ENCODE peak calls at places on chromosomes 4 and X, in eight cellular contexts. N is left ventricle myocardium inferior, Q is prostate gland, C is fibroblast of lung, I is A549, R is uterus, Z is GM23338, E is tibial artery. W is an unnamed sample.

GRCh38 chrX:134544614-134545255 is 84.8 kb downstream of the HPRT1 start:
- DNase-seq in N (no peak), Q (no peak), C (no peak), I (no peak), R (no peak), Z (peak; percentile 57), E (no peak), W (peak; percentile 77)

GRCh38 chrX:2610246-2611170 is 80.6 kb upstream of the CD99 start:
- DNase-seq in N (no peak), Q (no peak), C (peak; percentile 12), I (no peak), R (no peak), Z (no peak), E (no peak), W (no peak)

GRCh38 chr4:69093681-69094080 is 2.6 kb upstream of the UGT2B7 start:
- DNase-seq in N (no peak), Q (no peak), C (no peak), I (no peak), R (no peak), Z (no peak), E (no peak), W (no peak)

GRCh38 chrX:96791559-96791958 is 92.1 kb upstream of the RPA4 start:
- DNase-seq in N (no peak), Q (no peak), C (peak; percentile 24), I (no peak), R (no peak), Z (no peak), E (no peak), W (no peak)

GRCh38 chrX:129726307-129727111 is 12.3 kb upstream of the XPNPEP2 start:
- DNase-seq in N (peak; percentile 46), Q (peak; percentile 35), C (peak; percentile 69), I (peak; percentile 36), R (peak; percentile 42), Z (peak; percentile 77), E (no peak), W (peak; percentile 52)

GRCh38 chr4:106369456-106370060 is 980 bp upstream of the GIMD1 start:
- DNase-seq in N (no peak), Q (no peak), C (peak; percentile 86), I (peak; percentile 14), R (no peak), Z (peak; percentile 83), E (no peak), W (no peak)

GRCh38 chrX:20139966-20140365 is 1.7 kb downstream of the EIF1AX start:
- DNase-seq in N (no peak), Q (no peak), C (peak; percentile 61), I (no peak), R (no peak), Z (no peak), E (no peak), W (no peak)

GRCh38 chr4:98446499-98447375 is 185.6 kb downstream of the RAP1GDS1 start:
- DNase-seq in N (no peak), Q (no peak), C (peak; percentile 60), I (no peak), R (no peak), Z (no peak), E (no peak), W (peak; percentile 16)

GRCh38 chrX:145773006-145773405 is 44.6 kb upstream of the SLITRK2 start:
- DNase-seq in N (no peak), Q (no peak), C (no peak), I (no peak), R (no peak), Z (no peak), E (no peak), W (no peak)

GRCh38 chr4:138562544-138562961 is 320.4 kb upstream of the SLC7A11 start:
- DNase-seq in N (no peak), Q (no peak), C (peak; percentile 81), I (no peak), R (no peak), Z (no peak), E (no peak), W (no peak)

GRCh38 chrX:5117816-5118215 is 1110.9 kb downstream of the NLGN4X start:
- DNase-seq in N (no peak), Q (no peak), C (no peak), I (no peak), R (no peak), Z (no peak), E (no peak), W (no peak)

GRCh38 chr4:23885943-23886590 is 3.8 kb downstream of the PPARGC1A start:
- DNase-seq in N (no peak), Q (no peak), C (no peak), I (no peak), R (no peak), Z (no peak), E (no peak), W (no peak)

GRCh38 chr4:110869114-110869513 is 246.2 kb upstream of the PITX2 start:
- DNase-seq in N (no peak), Q (no peak), C (peak; percentile 66), I (no peak), R (no peak), Z (no peak), E (no peak), W (no peak)

GRCh38 chrX:10722804-10723364 is 102.5 kb upstream of the MID1 start:
- DNase-seq in N (no peak), Q (peak; percentile 38), C (peak; percentile 79), I (peak; percentile 51), R (peak; percentile 84), Z (peak; percentile 71), E (peak; percentile 68), W (peak; percentile 60)

DNA sequence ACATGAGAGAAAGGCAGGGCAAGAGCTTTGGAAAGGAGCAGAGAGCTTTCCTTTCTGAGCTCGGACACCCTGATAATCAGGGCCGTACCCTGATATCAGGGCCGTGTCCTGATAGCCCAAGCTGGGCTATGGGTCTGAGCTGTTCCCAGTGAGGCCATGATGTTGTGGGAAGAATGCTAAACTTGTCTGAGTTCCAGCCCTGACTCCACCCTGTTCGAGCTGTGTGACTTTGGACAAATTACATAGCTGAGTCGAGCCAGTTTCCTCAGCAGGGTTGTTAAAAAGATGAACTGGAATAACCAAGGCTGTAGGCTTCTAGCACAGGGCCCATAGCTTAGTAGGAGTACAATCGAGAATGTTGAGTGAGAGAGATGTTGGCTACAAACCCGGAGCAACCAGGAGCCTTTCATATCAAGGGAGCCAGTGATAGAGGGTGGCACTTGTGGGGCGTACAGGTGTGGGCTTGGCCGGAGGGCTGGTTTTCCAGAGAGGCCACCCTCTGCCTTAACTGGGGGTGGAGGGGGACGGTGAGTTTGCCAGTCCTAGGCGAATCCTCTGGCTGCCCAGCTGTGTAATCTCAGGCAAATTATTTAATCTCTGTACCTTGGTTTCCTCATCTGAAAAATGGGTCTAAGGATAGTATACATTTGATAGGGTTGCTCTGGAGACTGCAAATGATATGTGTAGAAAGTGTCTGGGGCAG is 3.5 kb upstream of the CXCR3 start:
- DNase-seq in N (no peak), Q (no peak), C (peak; percentile 35), I (no peak), R (no peak), Z (no peak), E (no peak), W (no peak)
- H3K27ac ChIP-seq in N (peak overlapping the region; percentile 81), Q (no peak overlapping the region), C (no peak overlapping the region), I (no peak overlapping the region), R (peak overlapping the region; percentile 70), Z (no peak overlapping the region), E (no peak overlapping the region), W (peak overlapping the region; percentile 66)

GRCh38 chr4:85152490-85152889 is 186.0 kb upstream of the WDFY3 start:
- DNase-seq in N (no peak), Q (no peak), C (no peak), I (no peak), R (no peak), Z (no peak), E (no peak), W (no peak)
- H3K4me1 ChIP-seq in N (peaks cover 15% of the 10 kb centered on the region), Q (no peaks in the 10 kb centered on the region), C (no peaks in the 10 kb centered on the region), I (no peaks in the 10 kb centered on the region), R (no peaks in the 10 kb centered on the region), Z (no peaks in the 10 kb centered on the region), E (no peaks in the 10 kb centered on the region), W (no peaks in the 10 kb centered on the region)

GRCh38 chr4:20430555-20430954 is 178.8 kb downstream of the SLIT2 start:
- DNase-seq in N (no peak), Q (no peak), C (peak; percentile 42), I (no peak), R (no peak), Z (no peak), E (no peak), W (no peak)

GRCh38 chr4:20432098-20432497 is 180.4 kb downstream of the SLIT2 start:
- DNase-seq in N (no peak), Q (no peak), C (no peak), I (no peak), R (no peak), Z (no peak), E (no peak), W (no peak)

GRCh38 chr4:20428410-20429160 is 176.9 kb downstream of the SLIT2 start:
- DNase-seq in N (no peak), Q (no peak), C (peak; percentile 41), I (no peak), R (no peak), Z (peak; percentile 45), E (no peak), W (no peak)

GRCh38 chr4:20433101-20433705 is 181.5 kb downstream of the SLIT2 start:
- DNase-seq in N (no peak), Q (no peak), C (no peak), I (no peak), R (no peak), Z (no peak), E (no peak), W (no peak)

GRCh38 chr4:20431422-20432014 is 179.8 kb downstream of the SLIT2 start:
- DNase-seq in N (peak; percentile 17), Q (no peak), C (peak; percentile 23), I (no peak), R (peak; percentile 26), Z (peak; percentile 47), E (no peak), W (no peak)
- TF ChIP-seq CTCF in N (no peak), Q (no peak), C (no peak), I (no peak), R (no peak), Z (peak; percentile 39), E (no peak), W (no peak)

GRCh38 chr4:137534516-137534915 is 2.2 kb upstream of the PCDH18 start:
- DNase-seq in N (no peak), Q (no peak), C (no peak), I (no peak), R (no peak), Z (no peak), E (no peak), W (no peak)

GRCh38 chr4:137531951-137532868 is at the start of gene PCDH18:
- DNase-seq in N (peak; percentile 85), Q (peak; percentile 76), C (peak; percentile 99), I (no peak), R (peak; percentile 98), Z (peak; percentile 93), E (peak; percentile 97), W (peak; percentile 90)

GRCh38 chr4:137535718-137536117 is 3.4 kb upstream of the PCDH18 start:
- DNase-seq in N (no peak), Q (no peak), C (no peak), I (no peak), R (no peak), Z (no peak), E (no peak), W (no peak)

GRCh38 chr4:137532869-137533236 is 559 bp upstream of the PCDH18 start:
- DNase-seq in N (no peak), Q (no peak), C (peak; percentile 58), I (no peak), R (no peak), Z (peak; percentile 39), E (no peak), W (no peak)

DNA sequence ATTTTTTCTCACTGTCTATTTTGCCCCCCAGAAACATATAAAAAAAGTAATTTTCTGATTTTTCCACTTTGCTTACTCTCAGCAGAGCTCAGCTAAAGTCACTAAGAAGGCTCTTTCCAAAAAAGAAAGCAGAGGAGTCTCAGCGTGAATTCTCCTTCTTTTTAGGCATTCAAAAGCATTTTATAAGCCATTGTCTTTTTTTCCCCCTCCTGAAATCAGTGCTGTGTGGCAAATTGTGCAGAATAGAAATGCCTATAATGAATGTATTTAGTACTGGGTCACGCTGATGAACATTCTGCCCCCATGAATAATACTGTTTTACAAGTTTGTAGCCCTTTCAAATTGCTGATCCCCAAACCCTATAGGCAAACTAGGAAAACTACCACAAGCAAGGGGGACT is 1.6 kb upstream of the PCDH18 start:
- DNase-seq in N (no peak), Q (no peak), C (no peak), I (no peak), R (no peak), Z (no peak), E (no peak), W (no peak)
- H3K27ac ChIP-seq in N (peak overlapping the region; percentile 85), Q (peak overlapping the region; percentile 77), C (peak overlapping the region; percentile 81), I (no peak overlapping the region), R (peak overlapping the region; percentile 86), Z (peak overlapping the region; percentile 84), E (peak overlapping the region; percentile 90), W (no peak overlapping the region)